ENCODE peak calls at places on chromosomes 6 and 20, in four cellular contexts. H is GM12878, P is Peyer's patch, D is psoas muscle. W is an unnamed sample. For H3K4me1, the result is how much of the 10 kb centered on the place peaks cover.

GRCh38 chr6:1849686-1850580 is 240.2 kb downstream of the FOXC1 start:
- DNase-seq in D (no peak), P (no peak), H (no peak), W (no peak)

GRCh38 chr6:169229611-169230321 is 23.9 kb downstream of the THBS2 start:
- DNase-seq in D (no peak), H (no peak), P (no peak), W (no peak)

GRCh38 chr20:53576586-53577318 is 16.9 kb downstream of the ZNF217 start:
- DNase-seq in H (no peak), D (no peak), P (no peak), W (no peak)

GRCh38 chr6:2021713-2022125 is 223.7 kb downstream of the GMDS start:
- DNase-seq in D (peak), P (no peak), H (no peak), W (no peak)

GRCh38 chr6:113050979-113051378 is 703.8 kb downstream of the RFPL4B start:
- DNase-seq in P (no peak), H (no peak), D (no peak), W (peak)

GRCh38 chr6:21305827-21306469 is 287.6 kb upstream of the SOX4 start:
- DNase-seq in H (no peak), D (no peak), P (no peak), W (no peak)

GRCh38 chr6:31079656-31080261 is 32.6 kb downstream of the C6orf15 start:
- DNase-seq in D (peak), H (no peak), P (peak), W (peak)

GRCh38 chr20:49890651-49891361 is 24.5 kb downstream of the SPATA2 start:
- DNase-seq in D (no peak), H (no peak), P (no peak), W (peak)

GRCh38 chr6:133973109-133973971 is 20.3 kb downstream of the TBPL1 start:
- DNase-seq in P (no peak), D (no peak), H (peak), W (no peak)

GRCh38 chr20:64065062-64065972 is 2.3 kb downstream of the TCEA2 start:
- DNase-seq in H (no peak), P (no peak), D (no peak), W (no peak)

GRCh38 chr20:20075032-20075431 is 22.7 kb downstream of the CFAP61 start:
- DNase-seq in P (no peak), H (no peak), D (no peak), W (no peak)

GRCh38 chr6:33683051-33683571 is 28.4 kb downstream of the UQCC2 start:
- DNase-seq in P (no peak), H (no peak), D (no peak), W (no peak)

GRCh38 chr6:2369606-2370005 is 124.2 kb upstream of the GMDS start:
- DNase-seq in P (no peak), D (no peak), H (no peak), W (no peak)

GRCh38 chr6:45691426-45691825 is 313.7 kb upstream of the SUPT3H start:
- DNase-seq in D (no peak), P (no peak), H (no peak), W (no peak)

GRCh38 chr20:4117867-4118266 is 102.5 kb upstream of the RNF24 start:
- DNase-seq in P (no peak), H (no peak), D (no peak), W (no peak)

GRCh38 chr6:153044295-153044694 is 41.8 kb upstream of the MTRF1L start:
- DNase-seq in D (no peak), P (no peak), H (no peak), W (no peak)

GRCh38 chr20:22920898-22921297 is 114.2 kb upstream of the SSTR4 start:
- DNase-seq in H (no peak), P (no peak), D (no peak), W (no peak)

GRCh38 chr20:48329676-48330644 is 497.8 kb downstream of the PREX1 start:
- DNase-seq in D (no peak), P (no peak), H (no peak), W (peak)

GRCh38 chr6:139939189-139939979 is 564.9 kb upstream of the CITED2 start:
- DNase-seq in D (no peak), P (no peak), H (no peak), W (no peak)

GRCh38 chr6:146077992-146078391 is 49.1 kb downstream of the GRM1 start:
- DNase-seq in H (no peak), P (no peak), D (no peak), W (no peak)

GRCh38 chr6:10659697-10660348 is 34.6 kb downstream of the C6orf52 start:
- DNase-seq in H (no peak), P (no peak), D (peak), W (peak)

GRCh38 chr6:25713802-25714201 is 40.7 kb upstream of the SLC17A4 start:
- DNase-seq in P (no peak), D (no peak), H (no peak), W (no peak)

GRCh38 chr6:107843400-107843799 is 19.3 kb upstream of the SCML4 start:
- DNase-seq in H (no peak), P (peak), D (no peak), W (peak)

GRCh38 chr6:6717953-6718352 is 129.4 kb downstream of the LY86 start:
- DNase-seq in P (no peak), D (no peak), H (no peak), W (no peak)

GRCh38 chr6:33497157-33497556 is 42.8 kb downstream of the ZBTB9 start:
- DNase-seq in H (no peak), P (no peak), D (no peak), W (no peak)

GRCh38 chr6:113050010-113050893 is 703.1 kb downstream of the RFPL4B start:
- DNase-seq in D (no peak), H (no peak), P (no peak), W (no peak)

GRCh38 chr6:147088861-147089260 is 115.4 kb upstream of the STXBP5 start:
- DNase-seq in P (no peak), D (no peak), H (no peak), W (no peak)

GRCh38 chr20:11993886-11994466 is 76.3 kb downstream of the BTBD3 start:
- DNase-seq in P (no peak), H (no peak), D (no peak), W (peak)

GRCh38 chr20:21181028-21181427 is 55.1 kb downstream of the KIZ start:
- DNase-seq in P (no peak), D (no peak), H (no peak), W (no peak)

GRCh38 chr6:167746377-167747151 is 80.1 kb upstream of the AFDN start:
- DNase-seq in D (no peak), H (no peak), P (no peak), W (peak)
- H3K4me1 ChIP-seq in D (under half), H (under half), P (under half), W (under half)

GRCh38 chr20:34834459-34834893 is 9.0 kb upstream of the NCOA6 start:
- DNase-seq in P (no peak), D (no peak), H (no peak), W (no peak)
- H3K4me3 ChIP-seq in P (no peak), D (no peak), H (no peak), W (no peak)

GRCh38 chr20:45918182-45918737 is 6.3 kb upstream of the PLTP start:
- DNase-seq in H (no peak), D (no peak), P (no peak), W (no peak)
- H3K4me1 ChIP-seq in H (under half), D (under half), P (under half), W (under half)

GRCh38 chr6:136920216-136920857 is 1.8 kb upstream of the SLC35D3 start:
- DNase-seq in P (no peak), D (no peak), H (no peak), W (no peak)
- H3K4me3 ChIP-seq in P (peak), D (peak), H (peak), W (peak)

GRCh38 chr6:151353795-151354194 is 37.6 kb downstream of the ZBTB2 start:
- DNase-seq in H (no peak), P (no peak), D (no peak), W (no peak)

GRCh38 chr6:151351146-151351700 is 40.1 kb downstream of the ZBTB2 start:
- DNase-seq in D (no peak), H (no peak), P (no peak), W (no peak)

GRCh38 chr6:151350442-151351145 is 40.8 kb downstream of the ZBTB2 start:
- DNase-seq in P (no peak), D (no peak), H (no peak), W (no peak)

GRCh38 chr6:151351731-151352130 is 39.6 kb downstream of the ZBTB2 start:
- DNase-seq in H (no peak), D (no peak), P (no peak), W (no peak)

DNA sequence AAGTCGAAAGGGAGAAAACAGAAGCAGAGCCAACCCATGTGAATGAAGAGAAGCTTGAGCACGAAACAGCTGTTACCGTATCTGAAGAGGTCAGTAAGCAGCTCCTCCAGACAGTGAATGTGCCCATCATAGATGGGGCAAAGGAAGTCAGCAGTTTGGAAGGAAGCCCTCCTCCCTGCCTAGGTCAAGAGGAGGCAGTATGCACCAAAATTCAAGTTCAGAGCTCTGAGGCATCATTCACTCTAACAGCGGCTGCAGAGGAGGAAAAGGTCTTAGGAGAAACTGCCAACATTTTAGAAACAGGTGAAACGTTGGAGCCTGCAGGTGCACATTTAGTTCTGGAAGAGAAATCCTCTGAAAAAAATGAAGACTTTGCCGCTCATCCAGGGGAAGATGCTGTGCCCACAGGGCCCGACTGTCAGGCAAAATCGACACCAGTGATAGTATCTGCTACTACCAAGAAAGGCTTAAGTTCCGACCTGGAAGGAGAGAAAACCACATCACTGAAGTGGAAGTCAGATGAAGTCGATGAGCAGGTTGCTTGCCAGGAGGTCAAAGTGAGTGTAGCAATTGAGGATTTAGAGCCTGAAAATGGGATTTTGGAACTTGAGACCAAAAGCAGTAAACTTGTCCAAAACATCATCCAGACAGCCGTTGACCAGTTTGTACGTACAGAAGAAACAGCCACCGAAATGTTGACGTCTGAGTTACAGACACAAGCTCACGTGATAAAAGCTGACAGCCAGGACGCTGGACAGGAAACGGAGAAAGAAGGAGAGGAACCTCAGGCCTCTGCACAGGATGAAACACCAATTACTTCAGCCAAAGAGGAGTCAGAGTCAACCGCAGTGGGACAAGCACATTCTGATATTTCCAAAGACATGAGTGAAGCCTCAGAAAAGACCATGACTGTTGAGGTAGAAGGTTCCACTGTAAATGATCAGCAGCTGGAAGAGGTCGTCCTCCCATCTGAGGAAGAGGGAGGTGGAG is 38.7 kb downstream of the ZBTB2 start:
- DNase-seq in D (no peak), H (no peak), P (no peak), W (peak)
- H3K4me1 ChIP-seq in D (under half), H (under half), P (under half), W (under half)

GRCh38 chr6:17417817-17418216 is 24.4 kb downstream of the CAP2 start:
- DNase-seq in D (no peak), H (no peak), P (no peak), W (peak)
- H3K4me3 ChIP-seq in D (peak), H (no peak), P (no peak), W (peak)